ENCODE peak calls at places on chromosomes 13 and 19, in four cellular contexts. E is AG09309, U is GM12865, A is omental fat pad. Z is an unnamed sample.

GRCh38 chr19:18503971-18504885 is 17.6 kb downstream of the ELL start:
- DNase-seq in E (no peak), A (no peak), U (no peak), Z (no peak)

GRCh38 chr19:48671456-48671995 is 1.3 kb downstream of the NTN5 start:
- DNase-seq in A (no peak), E (no peak), U (no peak), Z (no peak)

GRCh38 chr13:109651854-109652253 is 134.5 kb downstream of the IRS2 start:
- DNase-seq in E (no peak), A (no peak), U (no peak), Z (no peak)

GRCh38 chr19:6690160-6690885 is 20.4 kb upstream of the TNFSF14 start:
- DNase-seq in U (no peak), A (no peak), E (no peak), Z (no peak)

GRCh38 chr13:29589967-29590366 is 5.5 kb downstream of the SLC7A1 start:
- DNase-seq in U (no peak), A (no peak), E (no peak), Z (no peak)

GRCh38 chr19:30254214-30254613 is 118.0 kb upstream of the ZNF536 start:
- DNase-seq in A (no peak), U (no peak), E (no peak), Z (no peak)

GRCh38 chr19:49788857-49789256 is 22.1 kb downstream of the AP2A1 start:
- DNase-seq in A (no peak), E (no peak), U (no peak), Z (no peak)

GRCh38 chr19:37127999-37128820 is 44.3 kb downstream of the ZNF585A start:
- DNase-seq in A (no peak), E (no peak), U (no peak), Z (no peak)

DNA sequence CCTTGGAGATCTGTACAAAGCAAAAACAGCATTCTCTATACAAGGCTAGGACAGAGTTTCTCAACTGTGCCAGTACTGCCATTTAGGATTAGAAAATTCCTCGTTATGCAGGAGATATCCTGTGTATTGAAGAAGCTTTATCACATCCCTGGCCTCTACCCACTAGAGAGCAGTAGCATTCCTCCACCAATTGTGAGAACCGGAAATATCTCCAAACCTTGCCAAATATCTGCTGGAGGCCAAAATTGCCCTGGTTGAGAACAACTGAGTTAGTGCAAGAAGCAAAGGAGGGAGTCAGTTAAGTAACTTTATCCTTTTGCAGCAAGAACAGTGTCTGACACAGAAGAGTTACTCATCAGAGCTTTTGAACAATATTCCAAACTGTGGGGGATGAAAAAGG is 16.2 kb upstream of the FREM2 start:
- DNase-seq in E (no peak), A (no peak), U (no peak), Z (no peak)
- TF ChIP-seq CTCF in E (no peak), A (no peak), U (no peak), Z (no peak)

GRCh38 chr13:51262501-51263211 is 40.5 kb downstream of the FAM124A start:
- DNase-seq in U (peak), A (no peak), E (no peak), Z (no peak)
- TF ChIP-seq CTCF in U (peak), A (no peak), E (peak), Z (no peak)

DNA sequence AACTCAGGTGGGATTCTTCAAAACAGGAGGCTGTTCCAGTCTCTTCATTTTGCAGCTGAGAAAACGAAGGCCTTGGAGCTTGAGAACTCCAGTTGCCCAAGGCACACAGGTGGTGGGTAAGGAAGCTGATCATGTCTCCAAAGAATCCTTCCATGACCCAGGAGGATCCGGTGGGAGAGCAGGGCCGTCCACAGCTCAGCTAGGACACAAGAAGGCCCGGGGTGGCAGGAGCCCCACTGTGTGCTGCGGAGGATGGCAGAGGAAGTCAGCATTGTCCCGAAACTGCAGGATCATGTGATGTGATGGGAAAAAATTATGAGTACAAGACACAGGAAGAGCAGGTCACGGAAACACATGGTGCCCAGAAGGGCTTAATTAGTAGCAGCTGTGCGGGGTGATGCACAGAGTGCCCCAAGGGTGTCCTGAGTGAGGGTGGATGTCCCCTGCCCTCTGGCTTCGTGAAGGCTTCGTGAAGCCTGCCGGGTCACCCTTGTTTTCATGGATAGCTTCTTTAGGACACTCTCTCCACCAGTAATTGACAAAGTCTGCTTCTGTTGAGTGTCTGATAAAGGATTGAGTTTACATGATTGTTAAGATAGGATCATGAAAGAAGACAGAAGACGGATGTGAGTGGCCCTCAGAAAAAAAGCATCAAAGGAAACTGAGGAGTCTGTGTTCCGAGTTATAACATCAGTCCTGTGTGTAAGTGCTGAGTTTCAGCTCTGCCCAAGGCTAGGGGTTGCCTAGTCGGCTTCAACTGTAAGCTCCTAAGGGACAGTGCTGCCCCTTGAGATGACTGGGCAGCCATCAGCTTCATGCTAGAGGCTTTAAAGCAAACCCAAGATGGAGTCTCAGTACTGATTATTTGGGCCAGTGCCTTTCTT is 33.8 kb upstream of the SACS start:
- DNase-seq in E (no peak), A (no peak), U (peak), Z (no peak)
- TF ChIP-seq CTCF in E (no peak), A (no peak), U (no peak), Z (no peak)

DNA sequence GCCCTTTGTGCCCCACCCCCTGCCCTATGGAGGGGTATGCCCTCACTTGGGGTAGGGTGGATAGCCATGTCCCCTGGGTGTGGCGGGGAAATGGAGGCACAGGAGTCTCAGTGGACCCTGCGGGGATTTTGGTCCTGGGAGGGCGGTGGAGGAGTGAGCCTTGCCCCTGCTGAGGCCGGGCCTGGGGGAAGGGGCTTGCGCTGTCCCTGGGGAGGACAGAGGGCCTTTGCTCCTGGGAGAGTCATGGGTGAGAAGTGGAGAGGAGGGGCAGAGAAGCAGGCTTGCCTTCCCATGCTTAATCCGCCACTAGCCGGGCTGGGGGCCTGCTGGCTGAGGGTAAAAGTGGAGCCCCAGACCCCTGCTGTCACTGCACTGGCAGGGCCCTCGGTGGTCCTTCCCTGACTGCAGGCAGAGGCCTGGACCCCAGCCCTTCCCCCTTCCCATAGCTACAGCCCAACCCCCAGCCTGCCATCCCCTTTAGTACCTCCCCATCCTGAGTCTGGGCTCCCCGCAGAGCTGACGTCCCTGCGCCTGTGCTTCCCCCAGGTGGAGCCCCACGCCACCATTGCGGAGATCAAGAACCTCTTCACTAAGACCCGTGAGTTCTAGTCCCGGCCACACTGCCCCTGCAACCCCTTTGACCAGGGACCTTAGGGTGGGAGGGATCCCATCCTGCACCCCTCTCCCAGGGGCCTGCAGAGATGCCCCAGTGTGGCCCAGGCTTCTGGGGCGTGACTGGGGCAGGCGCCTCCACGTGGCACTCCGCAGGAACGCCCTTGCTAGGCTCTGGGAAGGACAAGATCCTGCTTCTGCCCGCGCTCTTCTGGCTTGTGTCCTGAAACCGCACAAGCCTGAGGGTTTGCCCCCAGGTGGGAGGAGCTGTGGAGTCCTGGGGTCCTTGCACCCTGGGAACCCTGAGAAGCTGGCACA is 8.9 kb downstream of the NDUFB7 start:
- DNase-seq in A (no peak), E (no peak), U (no peak), Z (no peak)
- TF ChIP-seq CTCF in A (no peak), E (no peak), U (no peak), Z (no peak)

GRCh38 chr13:32047088-32047487 is 15.5 kb downstream of the FRY start:
- DNase-seq in A (no peak), U (no peak), E (no peak), Z (no peak)
- TF ChIP-seq CTCF in A (no peak), U (no peak), E (no peak), Z (no peak)

Z was measured in type B pancreatic cell.